ENCODE peak calls at places on chromosome 15, in five cellular contexts. One of them, this sample, is unnamed.

GRCh38 chr15:64912926-64913325 is 1.2 kb downstream of the ANKDD1A start:
- DNase-seq in aorta: no peak
- DNase-seq in Caco-2: no peak
- DNase-seq in left ventricle myocardium inferior: no peak
- DNase-seq in mammary epithelial cell: no peak
- DNase-seq in this sample: no peak

GRCh38 chr15:77411614-77411976 is 8.3 kb downstream of the PEAK1 start:
- DNase-seq in aorta: no peak
- DNase-seq in Caco-2: no peak
- DNase-seq in left ventricle myocardium inferior: no peak
- DNase-seq in mammary epithelial cell: no peak
- DNase-seq in this sample: no peak

GRCh38 chr15:41581110-41581509 is 22.1 kb downstream of the TYRO3 start:
- DNase-seq in aorta: no peak
- DNase-seq in Caco-2: peak; percentile 83
- DNase-seq in left ventricle myocardium inferior: no peak
- DNase-seq in mammary epithelial cell: peak; percentile 28
- DNase-seq in this sample: no peak

GRCh38 chr15:52068004-52068403 is 44.6 kb downstream of the BCL2L10 start:
- DNase-seq in aorta: no peak
- DNase-seq in Caco-2: no peak
- DNase-seq in left ventricle myocardium inferior: no peak
- DNase-seq in mammary epithelial cell: peak; percentile 72
- DNase-seq in this sample: no peak

GRCh38 chr15:51144021-51144532 is 49.4 kb upstream of the TNFAIP8L3 start:
- DNase-seq in aorta: no peak
- DNase-seq in Caco-2: no peak
- DNase-seq in left ventricle myocardium inferior: no peak
- DNase-seq in mammary epithelial cell: peak; percentile 77
- DNase-seq in this sample: no peak

GRCh38 chr15:36109943-36110658 is 469.3 kb upstream of the CDIN1 start:
- DNase-seq in aorta: no peak
- DNase-seq in Caco-2: no peak
- DNase-seq in left ventricle myocardium inferior: no peak
- DNase-seq in mammary epithelial cell: peak; percentile 51
- DNase-seq in this sample: no peak

GRCh38 chr15:35246376-35246965 is 161.4 kb upstream of the NANOGP8 start:
- DNase-seq in aorta: no peak
- DNase-seq in Caco-2: no peak
- DNase-seq in left ventricle myocardium inferior: no peak
- DNase-seq in mammary epithelial cell: no peak
- DNase-seq in this sample: no peak

GRCh38 chr15:99450896-99451358 is 114.9 kb upstream of the MEF2A start:
- DNase-seq in aorta: peak; percentile 82
- DNase-seq in Caco-2: no peak
- DNase-seq in left ventricle myocardium inferior: peak; percentile 85
- DNase-seq in mammary epithelial cell: peak; percentile 90
- DNase-seq in this sample: peak; percentile 39

GRCh38 chr15:44296625-44297524 is 8.4 kb downstream of the GOLM2 start:
- DNase-seq in aorta: no peak
- DNase-seq in Caco-2: no peak
- DNase-seq in left ventricle myocardium inferior: no peak
- DNase-seq in mammary epithelial cell: peak; percentile 61
- DNase-seq in this sample: no peak

GRCh38 chr15:36370735-36371115 is 208.7 kb upstream of the CDIN1 start:
- DNase-seq in aorta: no peak
- DNase-seq in Caco-2: no peak
- DNase-seq in left ventricle myocardium inferior: no peak
- DNase-seq in mammary epithelial cell: peak; percentile 87
- DNase-seq in this sample: no peak

GRCh38 chr15:93088200-93088980 is 621 bp downstream of the RGMA start:
- DNase-seq in aorta: peak; percentile 83
- DNase-seq in Caco-2: no peak
- DNase-seq in left ventricle myocardium inferior: peak; percentile 45
- DNase-seq in mammary epithelial cell: peak; percentile 27
- DNase-seq in this sample: no peak

GRCh38 chr15:85652457-85652856 is 142.3 kb downstream of the KLHL25 start:
- DNase-seq in aorta: no peak
- DNase-seq in Caco-2: no peak
- DNase-seq in left ventricle myocardium inferior: no peak
- DNase-seq in mammary epithelial cell: no peak
- DNase-seq in this sample: no peak

GRCh38 chr15:101134780-101135179 is 117.1 kb downstream of the CHSY1 start:
- DNase-seq in aorta: no peak
- DNase-seq in Caco-2: no peak
- DNase-seq in left ventricle myocardium inferior: no peak
- DNase-seq in mammary epithelial cell: no peak
- DNase-seq in this sample: no peak

GRCh38 chr15:88834211-88834812 is 31.1 kb downstream of the ACAN start:
- DNase-seq in aorta: peak; percentile 89
- DNase-seq in Caco-2: no peak
- DNase-seq in left ventricle myocardium inferior: peak; percentile 40
- DNase-seq in mammary epithelial cell: peak; percentile 81
- DNase-seq in this sample: no peak

GRCh38 chr15:96264801-96265515 is 65.5 kb upstream of the NR2F2 start:
- DNase-seq in aorta: no peak
- DNase-seq in Caco-2: peak; percentile 91
- DNase-seq in left ventricle myocardium inferior: no peak
- DNase-seq in mammary epithelial cell: peak; percentile 81
- DNase-seq in this sample: no peak

GRCh38 chr15:31444844-31445243 is 118.2 kb downstream of the KLF13 start:
- DNase-seq in aorta: no peak
- DNase-seq in Caco-2: no peak
- DNase-seq in left ventricle myocardium inferior: no peak
- DNase-seq in mammary epithelial cell: no peak
- DNase-seq in this sample: no peak

GRCh38 chr15:48855501-48856440 is 22.2 kb upstream of the EID1 start:
- DNase-seq in aorta: no peak
- DNase-seq in Caco-2: no peak
- DNase-seq in left ventricle myocardium inferior: no peak
- DNase-seq in mammary epithelial cell: no peak
- DNase-seq in this sample: no peak

GRCh38 chr15:25060472-25060803 is 105.7 kb downstream of the SNRPN start:
- DNase-seq in aorta: peak; percentile 48
- DNase-seq in Caco-2: peak; percentile 13
- DNase-seq in left ventricle myocardium inferior: no peak
- DNase-seq in mammary epithelial cell: no peak
- DNase-seq in this sample: no peak

GRCh38 chr15:25062551-25063430 is 108.0 kb downstream of the SNRPN start:
- DNase-seq in aorta: peak; percentile 9
- DNase-seq in Caco-2: peak; percentile 14
- DNase-seq in left ventricle myocardium inferior: no peak
- DNase-seq in mammary epithelial cell: no peak
- DNase-seq in this sample: no peak

GRCh38 chr15:25059698-25060471 is 105.1 kb downstream of the SNRPN start:
- DNase-seq in aorta: peak; percentile 35
- DNase-seq in Caco-2: peak; percentile 13
- DNase-seq in left ventricle myocardium inferior: no peak
- DNase-seq in mammary epithelial cell: no peak
- DNase-seq in this sample: no peak

GRCh38 chr15:25060996-25061620 is 106.3 kb downstream of the SNRPN start:
- DNase-seq in aorta: peak; percentile 15
- DNase-seq in Caco-2: peak; percentile 19
- DNase-seq in left ventricle myocardium inferior: no peak
- DNase-seq in mammary epithelial cell: no peak
- DNase-seq in this sample: no peak

GRCh38 chr15:25061808-25062550 is 107.2 kb downstream of the SNRPN start:
- DNase-seq in aorta: peak; percentile 41
- DNase-seq in Caco-2: peak; percentile 11
- DNase-seq in left ventricle myocardium inferior: no peak
- DNase-seq in mammary epithelial cell: no peak
- DNase-seq in this sample: no peak
- H3K9me3 ChIP-seq in aorta: peaks cover 94% of the 10 kb centered on the region
- H3K9me3 ChIP-seq in Caco-2: peaks cover 94% of the 10 kb centered on the region
- H3K9me3 ChIP-seq in left ventricle myocardium inferior: peaks cover 100% of the 10 kb centered on the region
- H3K9me3 ChIP-seq in mammary epithelial cell: peaks cover 98% of the 10 kb centered on the region
- H3K9me3 ChIP-seq in this sample: peaks cover 100% of the 10 kb centered on the region

GRCh38 chr15:80783275-80783674 is 4.1 kb downstream of the CEMIP start:
- DNase-seq in aorta: no peak
- DNase-seq in Caco-2: no peak
- DNase-seq in left ventricle myocardium inferior: no peak
- DNase-seq in mammary epithelial cell: no peak
- DNase-seq in this sample: no peak
- H3K9me3 ChIP-seq in aorta: no peaks in the 10 kb centered on the region
- H3K9me3 ChIP-seq in Caco-2: no peaks in the 10 kb centered on the region
- H3K9me3 ChIP-seq in left ventricle myocardium inferior: no peaks in the 10 kb centered on the region
- H3K9me3 ChIP-seq in mammary epithelial cell: no peaks in the 10 kb centered on the region
- H3K9me3 ChIP-seq in this sample: no peaks in the 10 kb centered on the region

DNA sequence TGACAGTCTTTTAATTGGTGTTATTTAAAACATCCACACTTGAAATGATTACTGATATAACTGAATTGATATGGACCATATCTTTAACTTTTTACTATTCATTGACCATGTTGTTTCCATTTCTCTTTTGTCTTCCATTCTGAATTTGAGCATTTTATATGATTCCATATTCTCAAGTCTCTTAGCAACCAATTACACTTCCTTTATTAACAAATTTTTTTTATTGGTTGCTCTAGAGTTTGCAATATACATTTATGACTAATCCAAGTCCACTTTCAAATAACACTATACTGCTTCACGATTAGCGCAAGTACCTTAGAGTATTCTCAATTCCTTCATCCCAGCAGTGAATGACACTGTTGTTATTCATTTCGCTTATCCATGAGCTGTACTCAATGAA is 16.4 kb downstream of the RFX7 start:
- DNase-seq in aorta: no peak
- DNase-seq in Caco-2: no peak
- DNase-seq in left ventricle myocardium inferior: no peak
- DNase-seq in mammary epithelial cell: no peak
- DNase-seq in this sample: no peak
- H3K9me3 ChIP-seq in aorta: peaks cover 3% of the 10 kb centered on the region
- H3K9me3 ChIP-seq in Caco-2: peaks cover 16% of the 10 kb centered on the region
- H3K9me3 ChIP-seq in left ventricle myocardium inferior: peaks cover 43% of the 10 kb centered on the region
- H3K9me3 ChIP-seq in mammary epithelial cell: peaks cover 16% of the 10 kb centered on the region
- H3K9me3 ChIP-seq in this sample: peaks cover 51% of the 10 kb centered on the region

DNA sequence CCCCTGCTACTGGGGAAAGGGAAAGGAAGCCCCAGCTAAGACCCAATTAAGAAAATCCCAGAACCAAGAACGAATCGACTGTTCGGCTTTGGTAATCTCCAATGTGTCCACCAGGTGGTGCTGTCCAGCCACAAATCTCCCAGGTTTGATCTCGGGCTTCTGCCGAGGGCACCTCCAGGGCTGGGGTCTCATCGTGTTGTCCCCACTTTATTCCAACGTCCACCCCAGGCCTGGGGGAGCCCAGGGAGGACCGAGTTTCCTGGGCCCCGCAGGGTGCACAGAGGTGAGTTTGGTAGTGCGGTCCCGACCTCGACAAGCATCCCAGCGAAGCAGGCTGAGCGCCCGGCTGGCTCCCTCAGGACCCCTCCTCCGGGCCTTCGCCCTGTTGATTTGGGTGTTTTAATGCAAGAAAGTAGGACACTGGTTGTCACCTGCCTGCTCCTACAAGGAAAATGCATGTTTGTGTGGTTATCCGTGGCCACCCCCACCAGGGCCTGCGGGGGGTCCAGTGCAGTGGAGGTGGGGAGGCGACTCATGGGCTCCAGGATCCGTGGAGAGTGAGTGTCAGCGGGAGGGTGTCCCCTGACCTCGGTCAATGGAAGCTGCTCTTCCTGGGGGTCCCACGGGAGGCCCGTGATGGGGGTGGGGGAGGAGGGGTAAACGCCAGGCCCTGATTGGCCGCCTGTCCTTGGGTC is 185.0 kb downstream of the GOLGA6L6 start:
- DNase-seq in aorta: peak; percentile 84
- DNase-seq in Caco-2: peak; percentile 84
- DNase-seq in left ventricle myocardium inferior: peak; percentile 54
- DNase-seq in mammary epithelial cell: no peak
- DNase-seq in this sample: peak; percentile 84
- H3K9me3 ChIP-seq in aorta: peaks cover 2% of the 10 kb centered on the region
- H3K9me3 ChIP-seq in Caco-2: no peaks in the 10 kb centered on the region
- H3K9me3 ChIP-seq in left ventricle myocardium inferior: no peaks in the 10 kb centered on the region
- H3K9me3 ChIP-seq in mammary epithelial cell: no peaks in the 10 kb centered on the region
- H3K9me3 ChIP-seq in this sample: no peaks in the 10 kb centered on the region

GRCh38 chr15:23565395-23566069 is at the start of gene MKRN3:
- DNase-seq in aorta: no peak
- DNase-seq in Caco-2: peak; percentile 88
- DNase-seq in left ventricle myocardium inferior: no peak
- DNase-seq in mammary epithelial cell: no peak
- DNase-seq in this sample: peak; percentile 23

GRCh38 chr15:23566070-23567050 is 886 bp downstream of the MKRN3 start:
- DNase-seq in aorta: no peak
- DNase-seq in Caco-2: peak; percentile 88
- DNase-seq in left ventricle myocardium inferior: no peak
- DNase-seq in mammary epithelial cell: no peak
- DNase-seq in this sample: peak; percentile 55

GRCh38 chr15:23567921-23568320 is 2.4 kb downstream of the MKRN3 start:
- DNase-seq in aorta: no peak
- DNase-seq in Caco-2: no peak
- DNase-seq in left ventricle myocardium inferior: no peak
- DNase-seq in mammary epithelial cell: no peak
- DNase-seq in this sample: no peak

GRCh38 chr15:23561914-23562313 is 3.6 kb upstream of the MKRN3 start:
- DNase-seq in aorta: no peak
- DNase-seq in Caco-2: no peak
- DNase-seq in left ventricle myocardium inferior: no peak
- DNase-seq in mammary epithelial cell: no peak
- DNase-seq in this sample: no peak

DNA sequence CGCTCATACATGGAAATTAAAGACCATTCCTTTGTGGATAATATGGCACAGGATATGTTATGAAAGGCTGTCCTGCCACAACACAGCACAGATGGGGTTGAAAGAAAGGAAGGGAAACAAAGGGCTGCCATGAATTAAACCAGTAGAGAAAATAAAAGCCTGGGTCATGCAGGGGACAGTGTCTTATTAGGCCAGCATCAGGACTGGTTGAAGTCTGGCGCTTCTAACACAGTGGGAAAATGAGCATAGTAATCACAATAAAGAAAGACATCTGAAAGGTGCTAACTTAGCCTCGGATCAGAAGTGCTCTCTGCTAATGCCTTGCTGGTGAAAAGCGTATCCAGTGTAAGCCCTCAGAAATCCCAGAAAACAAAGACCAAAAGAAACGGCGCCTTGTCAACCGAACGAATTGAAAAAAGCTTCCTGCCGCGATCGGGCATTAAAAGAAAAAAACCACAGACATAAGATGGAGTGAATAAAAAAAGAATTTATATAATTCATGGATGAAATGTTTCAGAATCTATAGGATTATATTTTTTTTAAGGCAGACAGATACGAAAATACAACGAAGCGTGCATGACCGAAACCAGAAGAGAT is 578 bp upstream of the MKRN3 start:
- DNase-seq in aorta: no peak
- DNase-seq in Caco-2: no peak
- DNase-seq in left ventricle myocardium inferior: no peak
- DNase-seq in mammary epithelial cell: no peak
- DNase-seq in this sample: no peak
- H3K9me3 ChIP-seq in aorta: no peaks in the 10 kb centered on the region
- H3K9me3 ChIP-seq in Caco-2: no peaks in the 10 kb centered on the region
- H3K9me3 ChIP-seq in left ventricle myocardium inferior: peaks cover 3% of the 10 kb centered on the region
- H3K9me3 ChIP-seq in mammary epithelial cell: peaks cover 17% of the 10 kb centered on the region
- H3K9me3 ChIP-seq in this sample: no peaks in the 10 kb centered on the region

GRCh38 chr15:87115795-87116194 is 1036.1 kb downstream of the AGBL1 start:
- DNase-seq in aorta: no peak
- DNase-seq in Caco-2: no peak
- DNase-seq in left ventricle myocardium inferior: no peak
- DNase-seq in mammary epithelial cell: no peak
- DNase-seq in this sample: no peak
- H3K9me3 ChIP-seq in aorta: no peaks in the 10 kb centered on the region
- H3K9me3 ChIP-seq in Caco-2: no peaks in the 10 kb centered on the region
- H3K9me3 ChIP-seq in left ventricle myocardium inferior: no peaks in the 10 kb centered on the region
- H3K9me3 ChIP-seq in mammary epithelial cell: no peaks in the 10 kb centered on the region
- H3K9me3 ChIP-seq in this sample: no peaks in the 10 kb centered on the region